ENCODE peak calls at places on chromosomes 1 and 21, in ten cellular contexts. One of them, this sample, is unnamed.

GRCh38 chr1:10424034-10424433 is 6.2 kb upstream of the CENPS start:
- DNase-seq in neural progenitor cell: no peak
- DNase-seq in lung: peak; percentile 34
- DNase-seq in cardiac muscle cell: peak; percentile 61
- DNase-seq in left lung: no peak
- DNase-seq in left ventricle myocardium inferior: peak; percentile 45
- DNase-seq in adrenal gland: peak; percentile 35
- DNase-seq in GM06990: no peak
- DNase-seq in endothelial cell of umbilical vein: no peak
- DNase-seq in pancreas: no peak
- DNase-seq in this sample: no peak

GRCh38 chr1:38046333-38046883 is at the start of gene POU3F1:
- DNase-seq in adrenal gland: no peak
- DNase-seq in lung: no peak
- DNase-seq in endothelial cell of umbilical vein: no peak
- DNase-seq in left ventricle myocardium inferior: no peak
- DNase-seq in left lung: peak; percentile 83
- DNase-seq in cardiac muscle cell: no peak
- DNase-seq in GM06990: no peak
- DNase-seq in neural progenitor cell: peak; percentile 97
- DNase-seq in pancreas: peak; percentile 67
- DNase-seq in this sample: no peak

GRCh38 chr1:113875714-113876113 is 4.2 kb upstream of the PTPN22 start:
- DNase-seq in adrenal gland: no peak
- DNase-seq in lung: no peak
- DNase-seq in endothelial cell of umbilical vein: no peak
- DNase-seq in neural progenitor cell: no peak
- DNase-seq in cardiac muscle cell: no peak
- DNase-seq in pancreas: no peak
- DNase-seq in left ventricle myocardium inferior: no peak
- DNase-seq in left lung: no peak
- DNase-seq in GM06990: peak; percentile 37
- DNase-seq in this sample: no peak

GRCh38 chr1:110726755-110727154 is 52.0 kb upstream of the KCNA3 start:
- DNase-seq in endothelial cell of umbilical vein: no peak
- DNase-seq in pancreas: no peak
- DNase-seq in adrenal gland: no peak
- DNase-seq in left lung: no peak
- DNase-seq in lung: no peak
- DNase-seq in neural progenitor cell: no peak
- DNase-seq in GM06990: peak; percentile 40
- DNase-seq in left ventricle myocardium inferior: no peak
- DNase-seq in cardiac muscle cell: no peak
- DNase-seq in this sample: no peak

GRCh38 chr1:19616489-19616888 is 27.6 kb upstream of the NBL1 start:
- DNase-seq in cardiac muscle cell: no peak
- DNase-seq in GM06990: no peak
- DNase-seq in pancreas: no peak
- DNase-seq in left ventricle myocardium inferior: no peak
- DNase-seq in left lung: no peak
- DNase-seq in adrenal gland: no peak
- DNase-seq in endothelial cell of umbilical vein: no peak
- DNase-seq in neural progenitor cell: no peak
- DNase-seq in lung: no peak
- DNase-seq in this sample: no peak

GRCh38 chr1:159952932-159953331 is 1.1 kb downstream of the SLAMF9 start:
- DNase-seq in adrenal gland: no peak
- DNase-seq in pancreas: no peak
- DNase-seq in lung: no peak
- DNase-seq in left ventricle myocardium inferior: no peak
- DNase-seq in endothelial cell of umbilical vein: no peak
- DNase-seq in left lung: no peak
- DNase-seq in GM06990: no peak
- DNase-seq in neural progenitor cell: no peak
- DNase-seq in cardiac muscle cell: no peak
- DNase-seq in this sample: no peak

GRCh38 chr1:241323510-241323909 is 33.5 kb downstream of the RGS7 start:
- DNase-seq in adrenal gland: peak; percentile 46
- DNase-seq in left lung: no peak
- DNase-seq in pancreas: no peak
- DNase-seq in endothelial cell of umbilical vein: peak; percentile 32
- DNase-seq in lung: no peak
- DNase-seq in neural progenitor cell: peak; percentile 80
- DNase-seq in left ventricle myocardium inferior: no peak
- DNase-seq in GM06990: no peak
- DNase-seq in cardiac muscle cell: peak; percentile 21
- DNase-seq in this sample: no peak

GRCh38 chr1:25608488-25609178 is 8.0 kb upstream of the MAN1C1 start:
- DNase-seq in GM06990: peak; percentile 52
- DNase-seq in left lung: peak; percentile 88
- DNase-seq in lung: peak; percentile 81
- DNase-seq in endothelial cell of umbilical vein: peak; percentile 64
- DNase-seq in adrenal gland: peak; percentile 88
- DNase-seq in neural progenitor cell: peak; percentile 93
- DNase-seq in pancreas: peak; percentile 89
- DNase-seq in cardiac muscle cell: peak; percentile 75
- DNase-seq in left ventricle myocardium inferior: peak; percentile 88
- DNase-seq in this sample: peak; percentile 97

GRCh38 chr1:202018476-202019234 is 8.3 kb downstream of the ELF3 start:
- DNase-seq in neural progenitor cell: no peak
- DNase-seq in lung: peak; percentile 82
- DNase-seq in left lung: peak; percentile 83
- DNase-seq in cardiac muscle cell: no peak
- DNase-seq in GM06990: no peak
- DNase-seq in endothelial cell of umbilical vein: no peak
- DNase-seq in adrenal gland: no peak
- DNase-seq in left ventricle myocardium inferior: no peak
- DNase-seq in pancreas: peak; percentile 77
- DNase-seq in this sample: no peak

GRCh38 chr1:45974541-45975269 is 157.7 kb downstream of the PIK3R3 start:
- DNase-seq in neural progenitor cell: no peak
- DNase-seq in adrenal gland: no peak
- DNase-seq in left lung: no peak
- DNase-seq in GM06990: no peak
- DNase-seq in lung: no peak
- DNase-seq in left ventricle myocardium inferior: no peak
- DNase-seq in endothelial cell of umbilical vein: no peak
- DNase-seq in pancreas: no peak
- DNase-seq in cardiac muscle cell: no peak
- DNase-seq in this sample: no peak

GRCh38 chr1:36199934-36200741 is 24.1 kb upstream of the THRAP3 start:
- DNase-seq in endothelial cell of umbilical vein: no peak
- DNase-seq in cardiac muscle cell: peak; percentile 87
- DNase-seq in neural progenitor cell: no peak
- DNase-seq in left lung: no peak
- DNase-seq in left ventricle myocardium inferior: peak; percentile 30
- DNase-seq in pancreas: no peak
- DNase-seq in lung: no peak
- DNase-seq in adrenal gland: peak; percentile 75
- DNase-seq in GM06990: no peak
- DNase-seq in this sample: no peak

GRCh38 chr21:26715878-26716506 is 129.2 kb downstream of the ADAMTS1 start:
- DNase-seq in lung: no peak
- DNase-seq in GM06990: no peak
- DNase-seq in neural progenitor cell: peak; percentile 74
- DNase-seq in left ventricle myocardium inferior: peak; percentile 15
- DNase-seq in pancreas: no peak
- DNase-seq in adrenal gland: peak; percentile 50
- DNase-seq in cardiac muscle cell: peak; percentile 71
- DNase-seq in endothelial cell of umbilical vein: peak; percentile 55
- DNase-seq in left lung: no peak
- DNase-seq in this sample: no peak

GRCh38 chr1:38929476-38929875 is 12.2 kb downstream of the RHBDL2 start:
- DNase-seq in lung: no peak
- DNase-seq in endothelial cell of umbilical vein: no peak
- DNase-seq in neural progenitor cell: peak; percentile 63
- DNase-seq in left lung: no peak
- DNase-seq in left ventricle myocardium inferior: no peak
- DNase-seq in pancreas: no peak
- DNase-seq in adrenal gland: no peak
- DNase-seq in cardiac muscle cell: no peak
- DNase-seq in GM06990: no peak
- DNase-seq in this sample: no peak

GRCh38 chr1:32990887-32991286 is 26.3 kb upstream of the RNF19B start:
- DNase-seq in adrenal gland: no peak
- DNase-seq in cardiac muscle cell: no peak
- DNase-seq in endothelial cell of umbilical vein: no peak
- DNase-seq in lung: no peak
- DNase-seq in left ventricle myocardium inferior: no peak
- DNase-seq in GM06990: no peak
- DNase-seq in left lung: no peak
- DNase-seq in pancreas: no peak
- DNase-seq in neural progenitor cell: no peak
- DNase-seq in this sample: no peak

DNA sequence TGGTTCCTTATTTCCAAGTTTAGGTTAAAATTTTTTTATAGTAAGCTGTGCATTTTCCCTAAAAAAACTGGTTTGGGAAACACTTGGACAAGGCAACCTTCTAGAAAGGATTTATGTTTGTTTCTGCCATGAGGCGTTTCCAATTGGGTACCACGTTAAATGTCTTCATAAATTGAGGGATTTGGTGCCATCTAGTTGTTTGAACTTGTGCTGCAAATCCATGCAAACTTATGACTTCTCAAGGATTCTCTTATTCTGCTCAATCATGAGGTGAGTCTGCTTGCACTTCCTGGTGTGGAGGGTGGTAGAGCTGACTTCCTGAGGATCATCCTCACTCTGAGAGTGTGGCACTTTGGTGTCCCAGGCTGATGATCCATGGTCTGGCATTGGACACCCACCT is 123.3 kb downstream of the PCNX2 start:
- DNase-seq in left ventricle myocardium inferior: no peak
- DNase-seq in pancreas: no peak
- DNase-seq in GM06990: no peak
- DNase-seq in cardiac muscle cell: peak; percentile 76
- DNase-seq in lung: no peak
- DNase-seq in adrenal gland: no peak
- DNase-seq in left lung: no peak
- DNase-seq in neural progenitor cell: no peak
- DNase-seq in endothelial cell of umbilical vein: peak; percentile 67
- DNase-seq in this sample: no peak
- TF ChIP-seq CTCF in left ventricle myocardium inferior: peak; percentile 68
- TF ChIP-seq CTCF in pancreas: no peak
- TF ChIP-seq CTCF in GM06990: no peak
- TF ChIP-seq CTCF in cardiac muscle cell: peak; percentile 39
- TF ChIP-seq CTCF in lung: no peak
- TF ChIP-seq CTCF in adrenal gland: peak; percentile 5
- TF ChIP-seq CTCF in left lung: peak; percentile 26
- TF ChIP-seq CTCF in neural progenitor cell: peak; percentile 8
- TF ChIP-seq CTCF in endothelial cell of umbilical vein: peak; percentile 26
- TF ChIP-seq CTCF in this sample: peak; percentile 33

GRCh38 chr1:204192589-204193352 is 3.5 kb downstream of the KISS1 start:
- DNase-seq in GM06990: no peak
- DNase-seq in pancreas: no peak
- DNase-seq in cardiac muscle cell: no peak
- DNase-seq in endothelial cell of umbilical vein: no peak
- DNase-seq in lung: no peak
- DNase-seq in neural progenitor cell: no peak
- DNase-seq in adrenal gland: no peak
- DNase-seq in left ventricle myocardium inferior: no peak
- DNase-seq in left lung: no peak
- DNase-seq in this sample: no peak

GRCh38 chr1:204191481-204191880 is 4.8 kb downstream of the KISS1 start:
- DNase-seq in left ventricle myocardium inferior: no peak
- DNase-seq in adrenal gland: no peak
- DNase-seq in pancreas: no peak
- DNase-seq in lung: no peak
- DNase-seq in left lung: no peak
- DNase-seq in neural progenitor cell: no peak
- DNase-seq in endothelial cell of umbilical vein: no peak
- DNase-seq in cardiac muscle cell: no peak
- DNase-seq in GM06990: no peak
- DNase-seq in this sample: no peak

GRCh38 chr1:204190212-204191211 is 5.8 kb downstream of the KISS1 start:
- DNase-seq in cardiac muscle cell: peak; percentile 73
- DNase-seq in neural progenitor cell: peak; percentile 33
- DNase-seq in pancreas: peak; percentile 63
- DNase-seq in endothelial cell of umbilical vein: peak; percentile 81
- DNase-seq in lung: no peak
- DNase-seq in GM06990: no peak
- DNase-seq in adrenal gland: no peak
- DNase-seq in left lung: peak; percentile 83
- DNase-seq in left ventricle myocardium inferior: no peak
- DNase-seq in this sample: no peak

GRCh38 chr1:204194080-204194479 is 2.2 kb downstream of the KISS1 start:
- DNase-seq in GM06990: no peak
- DNase-seq in adrenal gland: no peak
- DNase-seq in endothelial cell of umbilical vein: no peak
- DNase-seq in left ventricle myocardium inferior: no peak
- DNase-seq in left lung: no peak
- DNase-seq in pancreas: peak; percentile 5
- DNase-seq in lung: no peak
- DNase-seq in cardiac muscle cell: no peak
- DNase-seq in neural progenitor cell: no peak
- DNase-seq in this sample: no peak

DNA sequence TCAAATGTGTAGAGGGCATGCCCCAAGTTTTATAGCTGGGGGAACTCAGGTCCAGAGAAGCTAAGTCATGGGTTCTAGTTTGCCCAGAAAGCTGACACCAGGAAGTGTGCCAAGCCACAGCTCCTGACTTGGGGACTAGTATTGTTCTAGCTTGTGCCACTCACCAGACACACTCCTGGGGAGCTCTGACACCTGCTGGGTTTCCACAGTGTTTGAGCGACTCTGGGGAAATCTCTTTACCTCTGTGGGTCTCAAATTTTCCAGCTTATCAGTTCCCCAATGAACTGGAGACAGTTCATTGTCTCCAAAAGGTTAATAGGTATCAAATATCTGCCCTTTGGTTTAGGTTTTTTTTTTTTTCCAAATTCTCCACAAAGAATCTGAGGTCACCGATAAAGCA is 4.2 kb downstream of the KISS1 start:
- DNase-seq in pancreas: no peak
- DNase-seq in endothelial cell of umbilical vein: no peak
- DNase-seq in GM06990: no peak
- DNase-seq in lung: no peak
- DNase-seq in adrenal gland: no peak
- DNase-seq in cardiac muscle cell: no peak
- DNase-seq in left ventricle myocardium inferior: no peak
- DNase-seq in neural progenitor cell: no peak
- DNase-seq in left lung: no peak
- DNase-seq in this sample: no peak
- H3K27me3 ChIP-seq in pancreas: peaks cover 3% of the 10 kb centered on the region
- H3K27me3 ChIP-seq in endothelial cell of umbilical vein: no peaks in the 10 kb centered on the region
- H3K27me3 ChIP-seq in GM06990: peaks cover 6% of the 10 kb centered on the region
- H3K27me3 ChIP-seq in lung: no peaks in the 10 kb centered on the region
- H3K27me3 ChIP-seq in adrenal gland: peaks cover 19% of the 10 kb centered on the region
- H3K27me3 ChIP-seq in cardiac muscle cell: peaks cover 66% of the 10 kb centered on the region
- H3K27me3 ChIP-seq in left ventricle myocardium inferior: peaks cover 62% of the 10 kb centered on the region
- H3K27me3 ChIP-seq in neural progenitor cell: peaks cover 63% of the 10 kb centered on the region
- H3K27me3 ChIP-seq in left lung: no peaks in the 10 kb centered on the region
- H3K27me3 ChIP-seq in this sample: peaks cover 12% of the 10 kb centered on the region

GRCh38 chr21:43718872-43719747 is at the start of gene PDXK:
- DNase-seq in adrenal gland: peak; percentile 86
- DNase-seq in pancreas: peak; percentile 97
- DNase-seq in left lung: peak; percentile 99
- DNase-seq in left ventricle myocardium inferior: peak; percentile 88
- DNase-seq in endothelial cell of umbilical vein: peak; percentile 72
- DNase-seq in GM06990: peak; percentile 93
- DNase-seq in neural progenitor cell: peak; percentile 94
- DNase-seq in lung: peak; percentile 86
- DNase-seq in cardiac muscle cell: peak; percentile 87
- DNase-seq in this sample: peak; percentile 95
- TF ChIP-seq CTCF in adrenal gland: no peak
- TF ChIP-seq CTCF in pancreas: no peak
- TF ChIP-seq CTCF in left lung: no peak
- TF ChIP-seq CTCF in left ventricle myocardium inferior: no peak
- TF ChIP-seq CTCF in endothelial cell of umbilical vein: no peak
- TF ChIP-seq CTCF in GM06990: peak; percentile 17
- TF ChIP-seq CTCF in neural progenitor cell: peak; percentile 24
- TF ChIP-seq CTCF in lung: no peak
- TF ChIP-seq CTCF in cardiac muscle cell: peak; percentile 3
- TF ChIP-seq CTCF in this sample: no peak

GRCh38 chr1:82219841-82220240 is 419.1 kb downstream of the ADGRL2 start:
- DNase-seq in left ventricle myocardium inferior: no peak
- DNase-seq in pancreas: no peak
- DNase-seq in lung: no peak
- DNase-seq in neural progenitor cell: no peak
- DNase-seq in GM06990: no peak
- DNase-seq in cardiac muscle cell: no peak
- DNase-seq in left lung: no peak
- DNase-seq in adrenal gland: no peak
- DNase-seq in endothelial cell of umbilical vein: no peak
- DNase-seq in this sample: no peak
- H3K27me3 ChIP-seq in left ventricle myocardium inferior: no peaks in the 10 kb centered on the region
- H3K27me3 ChIP-seq in pancreas: no peaks in the 10 kb centered on the region
- H3K27me3 ChIP-seq in lung: no peaks in the 10 kb centered on the region
- H3K27me3 ChIP-seq in neural progenitor cell: no peaks in the 10 kb centered on the region
- H3K27me3 ChIP-seq in GM06990: no peaks in the 10 kb centered on the region
- H3K27me3 ChIP-seq in cardiac muscle cell: no peaks in the 10 kb centered on the region
- H3K27me3 ChIP-seq in left lung: no peaks in the 10 kb centered on the region
- H3K27me3 ChIP-seq in adrenal gland: no peaks in the 10 kb centered on the region
- H3K27me3 ChIP-seq in endothelial cell of umbilical vein: no peaks in the 10 kb centered on the region
- H3K27me3 ChIP-seq in this sample: no peaks in the 10 kb centered on the region